ENCODE peak calls at places on chromosomes 12 and 14, in four cellular contexts. O, A, D and P are unnamed samples.

GRCh38 chr12:124626841-124627502 is 59.6 kb upstream of the NCOR2 start:
- DNase-seq in D (no peak), A (no peak), O (peak), P (no peak)

GRCh38 chr14:57692671-57693070 is 173.2 kb downstream of the SLC35F4 start:
- DNase-seq in D (peak), A (no peak), O (no peak), P (no peak)

GRCh38 chr12:3777206-3777809 is 24.4 kb upstream of the CRACR2A start:
- DNase-seq in O (no peak), A (no peak), D (peak), P (no peak)

GRCh38 chr14:21268612-21269251 is 510 bp downstream of the HNRNPC start:
- DNase-seq in O (peak), D (peak), A (no peak), P (no peak)

GRCh38 chr14:105894125-105894977 is 368.0 kb downstream of the TMEM121 start:
- DNase-seq in D (no peak), A (peak), O (no peak), P (no peak)

GRCh38 chr12:11513288-11513687 is 117.9 kb upstream of the PRB2 start:
- DNase-seq in A (no peak), D (peak), O (no peak), P (no peak)

GRCh38 chr12:49296034-49296835 is 1.3 kb downstream of the PRPH start:
- DNase-seq in D (peak), O (no peak), A (no peak), P (peak)

GRCh38 chr14:32324601-32325000 is 4.5 kb upstream of the AKAP6 start:
- DNase-seq in A (no peak), D (no peak), O (no peak), P (no peak)

GRCh38 chr12:64633940-64634337 is 23.6 kb downstream of the RASSF3 start:
- DNase-seq in A (peak), O (peak), D (peak), P (no peak)

GRCh38 chr12:95966287-95966870 is 23.2 kb downstream of the AMDHD1 start:
- DNase-seq in A (no peak), D (no peak), O (no peak), P (no peak)

GRCh38 chr12:59742831-59743230 is 147.0 kb downstream of the SLC16A7 start:
- DNase-seq in D (no peak), A (no peak), O (no peak), P (no peak)

GRCh38 chr14:79583738-79584405 is 627.4 kb downstream of the DIO2 start:
- DNase-seq in D (peak), O (no peak), A (no peak), P (no peak)

GRCh38 chr14:85531594-85532391 is 1.8 kb downstream of the FLRT2 start:
- DNase-seq in D (peak), O (peak), A (peak), P (peak)

GRCh38 chr12:32395031-32395430 is 4.3 kb upstream of the FGD4 start:
- DNase-seq in O (no peak), D (no peak), A (no peak), P (no peak)

GRCh38 chr14:64704145-64704742 is at the start of gene PLEKHG3:
- DNase-seq in O (peak), D (peak), A (peak), P (peak)

GRCh38 chr14:38226366-38226765 is 18.7 kb downstream of the SSTR1 start:
- DNase-seq in A (no peak), D (no peak), O (no peak), P (no peak)

GRCh38 chr14:68935761-68936209 is 43.3 kb downstream of the ACTN1 start:
- DNase-seq in A (no peak), D (no peak), O (no peak), P (peak)

GRCh38 chr12:124727244-124727673 is 136.4 kb downstream of the SCARB1 start:
- DNase-seq in A (peak), D (no peak), O (no peak), P (no peak)

GRCh38 chr12:57842342-57843294 is 3.9 kb downstream of the CTDSP2 start:
- DNase-seq in A (no peak), O (no peak), D (no peak), P (no peak)

GRCh38 chr12:74889563-74890236 is 319.9 kb downstream of the KCNC2 start:
- DNase-seq in D (peak), A (no peak), O (no peak), P (no peak)

GRCh38 chr14:61567838-61568571 is 127.3 kb upstream of the HIF1A start:
- DNase-seq in A (no peak), D (no peak), O (no peak), P (no peak)

GRCh38 chr12:67829873-67830272 is 159.4 kb upstream of the IFNG-AS1 start:
- DNase-seq in A (no peak), O (no peak), D (no peak), P (no peak)

GRCh38 chr14:37089410-37089809 is 83.0 kb downstream of the SLC25A21 start:
- DNase-seq in A (no peak), D (no peak), O (no peak), P (no peak)

GRCh38 chr12:50934371-50934851 is 17.9 kb upstream of the HIGD1C start:
- DNase-seq in A (no peak), O (no peak), D (no peak), P (no peak)

GRCh38 chr14:74065746-74066575 is 18.3 kb downstream of the ALDH6A1 start:
- DNase-seq in O (no peak), D (no peak), A (no peak), P (no peak)

GRCh38 chr12:175759-176158 is 38.2 kb downstream of the SLC6A12 start:
- DNase-seq in A (no peak), O (no peak), D (no peak), P (no peak)
- H3K27ac ChIP-seq in A (no peak), O (no peak), D (no peak), P (peak)

GRCh38 chr12:28268830-28269229 is 78.6 kb downstream of the CCDC91 start:
- DNase-seq in O (no peak), A (no peak), D (no peak), P (no peak)
- TF ChIP-seq CTCF in O (no peak), A (no peak), D (no peak), P (no peak)

DNA sequence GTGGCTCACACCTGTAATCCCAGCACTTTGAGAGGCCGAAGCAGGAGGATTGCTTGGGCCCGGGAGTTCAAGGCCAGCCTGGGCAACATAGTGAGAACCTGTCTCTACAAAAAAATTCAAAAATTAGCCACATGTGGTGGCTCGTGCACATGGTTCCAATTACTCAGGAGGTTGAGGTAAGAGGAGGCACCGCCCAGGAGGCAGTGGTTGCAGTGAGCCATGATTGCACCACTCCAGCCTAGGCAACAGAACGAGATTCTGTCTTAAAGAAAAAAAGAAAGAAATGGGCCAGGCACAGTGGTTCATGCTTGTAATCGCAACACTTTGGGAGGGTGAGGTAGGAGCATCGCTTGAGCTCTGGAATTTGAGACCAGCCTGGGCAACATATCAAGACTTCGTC is 33.5 kb downstream of the MAP1LC3B2 start:
- DNase-seq in O (no peak), A (no peak), D (no peak), P (no peak)
- H3K27ac ChIP-seq in O (peak), A (peak), D (peak), P (no peak)

DNA sequence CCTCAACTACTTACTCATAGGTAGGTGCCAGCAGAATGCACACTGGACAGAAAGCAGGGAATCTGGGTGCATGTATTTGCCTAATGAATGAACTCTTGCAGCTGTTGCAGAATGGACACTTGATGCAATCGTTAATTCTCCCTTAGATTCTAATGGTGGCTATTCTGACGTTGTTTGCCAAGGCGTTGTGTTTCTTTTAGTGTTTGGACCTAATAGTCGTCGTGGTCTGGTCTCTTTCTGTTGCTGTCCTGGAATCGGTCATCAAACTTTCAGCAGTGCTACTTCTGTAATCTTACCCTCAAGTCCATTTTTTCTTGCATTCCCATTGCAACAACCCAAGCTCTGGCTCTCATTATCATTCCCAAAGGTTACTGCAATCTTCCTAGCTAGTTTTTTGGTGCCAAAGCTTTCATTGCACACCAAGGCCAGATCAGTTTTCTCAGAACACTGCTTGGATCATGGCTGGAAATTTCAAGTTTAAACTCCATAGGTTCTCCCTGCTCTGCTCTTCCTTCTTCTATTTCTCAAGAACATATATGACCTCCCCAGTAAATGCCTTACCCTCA is 31.3 kb downstream of the BMP4 start:
- DNase-seq in O (no peak), D (no peak), A (no peak), P (no peak)
- TF ChIP-seq CTCF in O (no peak), D (no peak), A (no peak), P (no peak)

DNA sequence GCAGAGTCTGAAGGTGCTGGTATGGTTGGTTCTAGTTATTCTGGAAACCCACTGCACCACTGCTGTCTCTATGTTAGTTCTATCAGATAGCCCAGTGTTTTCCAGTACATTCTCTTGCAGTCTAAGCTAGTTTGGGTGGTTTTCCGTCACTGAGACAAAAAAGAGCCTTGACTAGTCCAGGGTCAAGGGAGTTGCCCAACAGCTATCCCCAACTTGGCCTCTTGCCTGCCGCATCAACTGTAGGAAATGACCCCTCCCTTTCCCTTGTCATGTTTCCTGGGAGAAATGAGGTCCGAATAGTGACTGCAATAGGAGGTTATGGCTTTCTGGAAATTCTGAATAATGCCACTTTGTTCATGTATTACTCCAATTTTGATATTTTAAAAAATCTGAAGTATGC is 160.4 kb downstream of the EFCAB11 start:
- DNase-seq in D (no peak), A (no peak), O (no peak), P (no peak)
- H3K27ac ChIP-seq in D (no peak), A (no peak), O (no peak), P (no peak)

GRCh38 chr12:107990325-107990724 is 138.8 kb upstream of the WSCD2 start:
- DNase-seq in A (no peak), D (peak), O (no peak), P (peak)
- TF ChIP-seq CTCF in A (no peak), D (peak), O (no peak), P (peak)

DNA sequence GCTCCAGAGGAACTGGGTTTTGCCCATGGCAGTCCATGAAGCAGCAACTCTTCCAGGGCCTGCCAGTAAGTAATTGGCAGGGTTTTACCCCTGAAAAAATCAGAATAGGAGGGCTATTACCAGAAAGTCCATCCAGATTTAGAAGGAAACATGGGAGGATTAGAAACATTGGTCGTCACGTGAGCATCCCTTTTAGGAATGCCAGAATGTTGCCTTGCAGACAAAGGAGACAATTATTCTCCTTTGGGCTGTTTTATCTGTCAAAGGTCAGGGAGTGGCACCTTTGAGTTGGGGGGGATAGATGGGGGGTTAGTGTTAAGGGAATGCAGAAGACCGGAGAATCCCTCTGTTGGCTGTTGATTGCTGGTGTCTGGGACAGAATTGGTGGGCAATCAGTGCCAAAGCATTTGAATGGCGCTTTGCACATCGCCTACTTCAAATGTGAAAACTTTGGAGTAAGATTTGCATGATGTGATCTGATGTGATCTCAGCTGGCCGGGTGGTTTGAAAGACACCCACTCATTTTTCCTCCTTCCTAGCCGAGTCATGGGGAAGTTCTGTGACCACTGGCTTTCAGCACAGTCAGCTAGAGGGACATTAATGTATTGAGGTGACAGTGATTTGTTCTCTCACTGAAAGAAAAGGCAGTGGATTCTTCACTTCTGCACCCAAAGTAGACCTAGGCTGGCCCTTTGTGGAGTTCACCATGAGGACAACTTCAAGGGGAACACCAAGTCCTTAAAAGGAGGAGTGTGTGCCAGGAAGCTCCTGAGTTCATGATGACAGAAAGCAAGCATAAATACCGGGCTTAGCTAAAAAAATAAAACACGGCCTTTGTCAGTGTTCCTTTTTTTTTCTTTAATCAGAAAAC is 31.4 kb downstream of the FLVCR2 start:
- DNase-seq in D (no peak), A (no peak), O (peak), P (no peak)
- H3K27ac ChIP-seq in D (no peak), A (peak), O (no peak), P (no peak)

GRCh38 chr12:47021298-47021697 is 58.1 kb upstream of the PCED1B start:
- DNase-seq in D (peak), O (no peak), A (no peak), P (peak)
- TF ChIP-seq CTCF in D (peak), O (peak), A (peak), P (peak)

GRCh38 chr12:119990382-119990874 is 1.4 kb downstream of the BICDL1 start:
- DNase-seq in D (no peak), A (no peak), O (no peak), P (peak)

GRCh38 chr12:119989619-119990381 is 764 bp downstream of the BICDL1 start:
- DNase-seq in O (peak), D (peak), A (peak), P (peak)

GRCh38 chr12:119988788-119989618 is at the start of gene BICDL1:
- DNase-seq in O (peak), D (peak), A (peak), P (peak)

GRCh38 chr12:119992129-119992705 is 3.2 kb downstream of the BICDL1 start:
- DNase-seq in A (no peak), O (no peak), D (no peak), P (no peak)

DNA sequence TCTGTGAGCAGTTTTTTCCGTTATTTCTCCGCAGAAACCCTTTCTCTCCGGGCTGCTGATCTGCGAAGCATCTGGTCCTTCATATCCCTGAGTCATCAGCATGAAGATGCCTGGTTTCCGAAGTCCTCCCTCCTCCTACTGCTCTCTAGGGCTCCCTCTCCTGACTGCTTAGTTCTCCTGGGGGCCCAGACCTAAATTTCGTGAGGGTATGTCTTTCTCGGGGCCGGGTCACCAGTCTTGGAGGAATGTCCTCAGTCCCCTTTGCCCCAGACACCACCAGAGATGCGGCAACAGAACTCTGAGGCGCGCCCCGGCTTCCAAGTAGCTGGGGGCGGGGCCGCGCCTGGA is 622 bp upstream of the BICDL1 start:
- DNase-seq in A (no peak), D (no peak), O (no peak), P (no peak)
- H3K27ac ChIP-seq in A (peak), D (peak), O (no peak), P (peak)